ENCODE peak calls at places on chromosome 7, in ten cellular contexts. M is fibroblast of mammary gland; J is heart left ventricle; F is lower lobe of right lung; O is BJ; T is HAP-1; Y is effector memory CD4-positive, alpha-beta T cell; E is hepatocyte; D is tibial artery; K is trophoblast cell. Q is an unnamed sample.
A peak's percentile ranks its signal among the peaks of the same experiment; 100 is the strongest.

GRCh38 chr7:79272066-79272669 is 181.3 kb downstream of the MAGI2 start:
- DNase-seq in Y (no peak), M (peak; percentile 67), J (no peak), F (no peak), O (no peak), T (peak; percentile 62), D (no peak), E (peak; percentile 60), K (peak; percentile 82), Q (no peak)

GRCh38 chr7:72544486-72544885 is 132.3 kb upstream of the CALN1 start:
- DNase-seq in T (no peak), Y (no peak), E (no peak), D (no peak), J (no peak), O (no peak), F (no peak), M (no peak), K (no peak), Q (no peak)

GRCh38 chr7:48350515-48350914 is 179.3 kb downstream of the ABCA13 start:
- DNase-seq in J (no peak), D (no peak), Y (no peak), E (no peak), O (no peak), M (no peak), T (no peak), K (no peak), F (no peak), Q (no peak)

GRCh38 chr7:130210181-130210935 is 2.7 kb downstream of the SSMEM1 start:
- DNase-seq in Y (no peak), F (no peak), J (no peak), O (peak; percentile 49), K (peak; percentile 82), D (no peak), E (no peak), M (peak; percentile 28), T (peak; percentile 44), Q (no peak)

GRCh38 chr7:84043661-84044191 is 150.9 kb downstream of the SEMA3A start:
- DNase-seq in F (no peak), E (no peak), O (no peak), M (peak; percentile 31), K (no peak), J (no peak), Y (no peak), T (no peak), D (no peak), Q (no peak)

GRCh38 chr7:84017653-84018052 is 176.9 kb downstream of the SEMA3A start:
- DNase-seq in O (no peak), T (no peak), F (no peak), E (no peak), J (no peak), D (no peak), M (peak; percentile 4), Y (no peak), K (no peak), Q (no peak)

GRCh38 chr7:2197436-2198155 is 35.1 kb downstream of the MAD1L1 start:
- DNase-seq in F (no peak), T (no peak), Y (no peak), E (no peak), D (no peak), J (peak; percentile 22), M (no peak), O (no peak), K (no peak), Q (no peak)

GRCh38 chr7:41691286-41691966 is 11.5 kb downstream of the INHBA start:
- DNase-seq in F (no peak), T (no peak), J (no peak), E (no peak), D (no peak), Y (no peak), M (no peak), K (no peak), O (no peak), Q (no peak)

GRCh38 chr7:124791426-124791825 is 25.8 kb upstream of the GPR37 start:
- DNase-seq in T (no peak), J (no peak), D (no peak), F (no peak), E (no peak), Y (no peak), O (no peak), K (peak; percentile 98), M (no peak), Q (no peak)

GRCh38 chr7:50399206-50399605 is 50.9 kb downstream of the FIGNL1 start:
- DNase-seq in E (no peak), K (no peak), O (no peak), D (no peak), F (no peak), M (no peak), T (no peak), Y (no peak), J (no peak), Q (no peak)

GRCh38 chr7:31151849-31152248 is 99.7 kb downstream of the ADCYAP1R1 start:
- DNase-seq in T (no peak), E (no peak), M (no peak), J (no peak), D (no peak), Y (no peak), F (no peak), K (no peak), O (no peak), Q (no peak)

GRCh38 chr7:130937830-130938229 is 203.8 kb upstream of the KLF14 start:
- DNase-seq in E (no peak), J (no peak), T (no peak), K (no peak), M (no peak), O (no peak), Y (no peak), F (no peak), D (no peak), Q (no peak)

GRCh38 chr7:6934981-6935380 is 108.9 kb upstream of the CCZ1B start:
- DNase-seq in Y (no peak), J (no peak), K (no peak), D (no peak), E (no peak), F (no peak), T (no peak), O (no peak), M (no peak), Q (no peak)

GRCh38 chr7:151429555-151430331 is 10.2 kb downstream of the CRYGN start:
- DNase-seq in K (no peak), F (no peak), E (no peak), Y (peak; percentile 56), M (peak; percentile 41), J (no peak), O (no peak), D (no peak), T (no peak), Q (no peak)

GRCh38 chr7:94129443-94130140 is 125.4 kb upstream of the BET1 start:
- DNase-seq in E (peak; percentile 30), Y (no peak), M (peak; percentile 89), F (no peak), T (no peak), K (peak; percentile 31), J (no peak), O (peak; percentile 66), D (no peak), Q (no peak)

GRCh38 chr7:123209786-123210185 is 10.0 kb upstream of the SLC13A1 start:
- DNase-seq in J (no peak), M (no peak), D (no peak), E (peak; percentile 68), O (no peak), F (no peak), Y (no peak), K (peak; percentile 22), T (no peak), Q (no peak)

DNA sequence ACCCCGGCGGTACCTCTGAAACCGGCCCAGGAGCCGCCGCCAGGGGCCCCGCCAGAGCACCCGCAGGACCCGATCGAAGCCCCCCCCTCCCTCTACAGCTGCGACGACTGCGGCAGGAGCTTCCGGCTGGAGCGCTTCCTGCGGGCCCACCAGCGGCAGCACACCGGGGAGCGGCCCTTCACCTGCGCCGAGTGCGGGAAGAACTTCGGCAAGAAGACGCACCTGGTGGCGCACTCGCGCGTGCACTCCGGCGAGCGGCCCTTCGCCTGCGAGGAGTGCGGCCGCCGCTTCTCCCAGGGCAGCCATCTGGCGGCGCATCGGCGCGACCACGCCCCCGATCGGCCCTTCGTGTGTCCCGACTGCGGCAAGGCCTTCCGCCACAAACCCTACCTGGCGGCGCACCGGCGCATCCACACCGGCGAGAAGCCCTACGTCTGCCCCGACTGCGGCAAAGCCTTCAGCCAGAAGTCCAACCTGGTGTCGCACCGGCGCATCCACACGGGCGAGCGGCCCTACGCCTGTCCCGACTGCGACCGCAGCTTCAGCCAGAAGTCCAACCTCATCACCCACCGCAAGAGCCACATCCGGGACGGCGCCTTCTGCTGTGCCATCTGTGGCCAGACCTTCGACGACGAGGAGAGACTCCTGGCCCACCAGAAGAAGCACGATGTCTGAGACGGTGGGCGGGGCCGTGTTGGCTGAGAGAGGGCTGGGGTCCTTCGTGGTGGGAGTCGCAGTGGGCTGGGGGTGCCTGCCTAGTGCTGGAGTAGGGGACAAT is 3.8 kb downstream of the REPIN1 start:
- DNase-seq in M (no peak), D (no peak), J (no peak), K (no peak), E (no peak), O (no peak), Y (no peak), T (no peak), F (no peak), Q (no peak)
- H3K4me3 ChIP-seq in M (no peak overlapping the region), D (no peak overlapping the region), J (no peak overlapping the region), K (no peak overlapping the region), E (no peak overlapping the region), O (no peak overlapping the region), Y (no peak overlapping the region), T (no peak overlapping the region), F (no peak overlapping the region), Q (no peak overlapping the region)

GRCh38 chr7:55308186-55308929 is 56.8 kb upstream of the LANCL2 start:
- DNase-seq in T (no peak), K (peak; percentile 98), O (peak; percentile 81), E (peak; percentile 31), Y (no peak), M (peak; percentile 30), J (no peak), F (no peak), D (no peak), Q (no peak)
- H3K4me3 ChIP-seq in T (no peak overlapping the region), K (no peak overlapping the region), O (no peak overlapping the region), E (no peak overlapping the region), Y (no peak overlapping the region), M (no peak overlapping the region), J (no peak overlapping the region), F (no peak overlapping the region), D (no peak overlapping the region), Q (no peak overlapping the region)

GRCh38 chr7:55535637-55536016 is 36.7 kb downstream of the VOPP1 start:
- DNase-seq in Y (no peak), O (no peak), D (no peak), J (no peak), E (no peak), T (no peak), K (no peak), F (no peak), M (no peak), Q (no peak)
- H3K4me3 ChIP-seq in Y (no peak overlapping the region), O (no peak overlapping the region), D (no peak overlapping the region), J (no peak overlapping the region), E (no peak overlapping the region), T (no peak overlapping the region), K (no peak overlapping the region), F (no peak overlapping the region), M (no peak overlapping the region), Q (no peak overlapping the region)

DNA sequence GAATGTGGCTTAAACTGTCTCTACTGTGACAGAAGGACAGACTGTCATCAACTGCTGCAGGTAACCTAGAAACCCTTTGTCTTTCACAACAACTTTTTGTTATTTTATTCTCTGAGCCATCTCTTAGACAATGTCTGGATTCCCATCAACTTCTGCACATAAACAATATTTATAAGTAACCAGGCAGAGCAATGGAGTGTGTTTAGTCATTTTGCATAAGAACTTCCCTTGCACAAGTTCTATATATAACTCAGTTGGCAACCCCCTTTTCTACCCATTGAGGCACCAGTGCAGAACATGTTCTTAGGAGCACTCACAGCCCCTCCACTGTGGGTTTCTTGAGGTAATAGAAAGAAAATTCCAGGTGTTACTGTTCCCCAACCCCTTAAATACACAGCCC is 65.0 kb upstream of the IL6 start:
- DNase-seq in M (no peak), T (no peak), J (no peak), Y (no peak), E (no peak), O (no peak), K (no peak), D (no peak), F (no peak), Q (no peak)
- H3K4me3 ChIP-seq in M (no peak overlapping the region), T (no peak overlapping the region), J (no peak overlapping the region), Y (no peak overlapping the region), E (no peak overlapping the region), O (no peak overlapping the region), K (no peak overlapping the region), D (no peak overlapping the region), F (no peak overlapping the region), Q (no peak overlapping the region)